ENCODE peak calls at places on chromosomes 6 and 20, in seven cellular contexts. J is esophagus squamous epithelium, P is endothelial cell, Z is fibroblast of mammary gland, O is tibial nerve, W is fibroblast of the aortic adventitia, Q is breast epithelium. A is an unnamed sample.

GRCh38 chr20:59273699-59274380 is 26.6 kb upstream of the EDN3 start:
- DNase-seq in J (no peak), P (no peak), Z (no peak), O (no peak), W (no peak), Q (no peak), A (no peak)

GRCh38 chr6:3915076-3915791 is 66.1 kb downstream of the FAM50B start:
- DNase-seq in J (no peak), P (no peak), Z (no peak), O (no peak), W (no peak), Q (no peak), A (no peak)

GRCh38 chr6:136754820-136755219 is 37.5 kb downstream of the MAP3K5 start:
- DNase-seq in J (no peak), P (no peak), Z (no peak), O (no peak), W (no peak), Q (no peak), A (no peak)

GRCh38 chr20:20720158-20720557 is 7.7 kb upstream of the RALGAPA2 start:
- DNase-seq in J (no peak), P (no peak), Z (no peak), O (no peak), W (no peak), Q (no peak), A (no peak)

GRCh38 chr6:30990422-30991086 is 7.0 kb downstream of the MUC21 start:
- DNase-seq in J (no peak), P (no peak), Z (no peak), O (no peak), W (no peak), Q (no peak), A (no peak)

GRCh38 chr20:24673678-24674570 is 204.5 kb downstream of the SYNDIG1 start:
- DNase-seq in J (no peak), P (no peak), Z (peak), O (no peak), W (peak), Q (peak), A (no peak)

GRCh38 chr6:4010682-4011081 is 68.3 kb downstream of the FAM217A start:
- DNase-seq in J (no peak), P (no peak), Z (no peak), O (no peak), W (no peak), Q (no peak), A (no peak)

GRCh38 chr6:169427856-169428255 is 174.2 kb upstream of the THBS2 start:
- DNase-seq in J (no peak), P (no peak), Z (peak), O (peak), W (peak), Q (no peak), A (no peak)

GRCh38 chr20:19974621-19975435 is 42.3 kb upstream of the NAA20 start:
- DNase-seq in J (no peak), P (no peak), Z (peak), O (peak), W (peak), Q (peak), A (peak)

GRCh38 chr20:19828233-19828632 is 70.2 kb downstream of the RIN2 start:
- DNase-seq in J (no peak), P (no peak), Z (peak), O (no peak), W (no peak), Q (no peak), A (no peak)

GRCh38 chr20:41009960-41010359 is 18.7 kb upstream of the TOP1 start:
- DNase-seq in J (no peak), P (no peak), Z (peak), O (no peak), W (peak), Q (no peak), A (no peak)

GRCh38 chr6:22003219-22003779 is 293.5 kb downstream of the PRL start:
- DNase-seq in J (no peak), P (no peak), Z (no peak), O (no peak), W (peak), Q (no peak), A (no peak)

GRCh38 chr6:24646771-24647170 is 780 bp upstream of the KIAA0319 start:
- DNase-seq in J (no peak), P (no peak), Z (peak), O (no peak), W (no peak), Q (no peak), A (no peak)

GRCh38 chr6:44572346-44572745 is 184.8 kb downstream of the CDC5L start:
- DNase-seq in J (no peak), P (no peak), Z (no peak), O (no peak), W (peak), Q (no peak), A (no peak)

GRCh38 chr6:168996106-168996505 is 257.5 kb downstream of the THBS2 start:
- DNase-seq in J (no peak), P (no peak), Z (no peak), O (no peak), W (no peak), Q (no peak), A (no peak)

GRCh38 chr20:38196016-38196415 is 30.9 kb upstream of the TGM2 start:
- DNase-seq in J (no peak), P (no peak), Z (no peak), O (no peak), W (no peak), Q (no peak), A (no peak)

GRCh38 chr20:14064333-14064732 is 69.0 kb downstream of the MACROD2 start:
- DNase-seq in J (no peak), P (no peak), Z (no peak), O (no peak), W (no peak), Q (no peak), A (no peak)

GRCh38 chr6:157328108-157328692 is 4.9 kb upstream of the TMEM242 start:
- DNase-seq in J (no peak), P (no peak), Z (no peak), O (no peak), W (peak), Q (no peak), A (no peak)

GRCh38 chr20:59033616-59034165 is 1.6 kb upstream of the ATP5F1E start:
- DNase-seq in J (no peak), P (no peak), Z (no peak), O (no peak), W (no peak), Q (no peak), A (no peak)

GRCh38 chr6:149457316-149457884 is 27.4 kb downstream of the ZC3H12D start:
- DNase-seq in J (no peak), P (no peak), Z (no peak), O (no peak), W (no peak), Q (no peak), A (no peak)

GRCh38 chr6:90406142-90406794 is 109.6 kb upstream of the BACH2 start:
- DNase-seq in J (no peak), P (no peak), Z (peak), O (no peak), W (peak), Q (no peak), A (no peak)

GRCh38 chr6:136544326-136544725 is 5.9 kb downstream of the MAP7 start:
- DNase-seq in J (no peak), P (no peak), Z (no peak), O (no peak), W (no peak), Q (no peak), A (no peak)

GRCh38 chr6:150600003-150600301 is 267 bp downstream of the PLEKHG1 start:
- DNase-seq in J (no peak), P (no peak), Z (no peak), O (no peak), W (no peak), Q (no peak), A (no peak)

GRCh38 chr6:94362061-94362864 is 942.9 kb upstream of the EPHA7 start:
- DNase-seq in J (no peak), P (no peak), Z (no peak), O (no peak), W (no peak), Q (no peak), A (no peak)

GRCh38 chr6:43242908-43243648 is at the start of gene TTBK1:
- DNase-seq in J (no peak), P (no peak), Z (no peak), O (no peak), W (no peak), Q (no peak), A (no peak)

GRCh38 chr6:97674802-97675201 is 391.8 kb upstream of the MMS22L start:
- DNase-seq in J (no peak), P (no peak), Z (no peak), O (no peak), W (no peak), Q (no peak), A (no peak)

GRCh38 chr6:108175592-108176279 is 9.9 kb downstream of the NR2E1 start:
- DNase-seq in J (no peak), P (peak), Z (no peak), O (no peak), W (no peak), Q (no peak), A (no peak)
- TF ChIP-seq CTCF in J (peak), P (no peak), Z (no peak), O (no peak), W (no peak), Q (no peak), A (no peak)

GRCh38 chr20:15236812-15237211 is 899.4 kb upstream of the FLRT3 start:
- DNase-seq in J (no peak), P (peak), Z (peak), O (no peak), W (peak), Q (no peak), A (no peak)
- TF ChIP-seq CTCF in J (peak), P (peak), Z (peak), O (no peak), W (peak), Q (no peak), A (no peak)

GRCh38 chr6:13234130-13234529 is 94.2 kb downstream of the TBC1D7 start:
- DNase-seq in J (no peak), P (no peak), Z (no peak), O (no peak), W (no peak), Q (no peak), A (no peak)
- TF ChIP-seq CTCF in J (no peak), P (no peak), Z (no peak), O (no peak), W (no peak), Q (no peak), A (no peak)

DNA sequence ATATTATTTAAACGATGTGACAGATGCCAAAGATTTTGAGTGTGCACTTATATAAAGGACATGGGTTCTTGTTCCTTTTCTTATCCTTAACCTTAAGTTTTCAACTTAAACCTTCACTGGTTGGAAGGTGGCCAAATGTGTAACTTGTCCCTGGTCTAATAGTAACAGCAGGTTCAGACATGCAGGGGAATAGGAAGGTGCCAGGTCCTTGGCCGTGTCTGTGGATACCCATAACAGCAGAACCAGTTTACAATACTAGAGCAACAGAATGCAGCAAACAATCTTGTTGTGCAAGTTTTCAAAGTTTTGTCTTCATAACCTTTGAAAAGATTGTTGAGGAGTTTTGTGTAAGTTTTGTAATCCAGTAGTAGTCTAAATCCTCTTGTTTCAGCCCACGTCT is 4.4 kb downstream of the MYB start:
- DNase-seq in J (no peak), P (no peak), Z (no peak), O (no peak), W (no peak), Q (no peak), A (no peak)
- TF ChIP-seq CTCF in J (no peak), P (no peak), Z (no peak), O (no peak), W (no peak), Q (no peak), A (no peak)

DNA sequence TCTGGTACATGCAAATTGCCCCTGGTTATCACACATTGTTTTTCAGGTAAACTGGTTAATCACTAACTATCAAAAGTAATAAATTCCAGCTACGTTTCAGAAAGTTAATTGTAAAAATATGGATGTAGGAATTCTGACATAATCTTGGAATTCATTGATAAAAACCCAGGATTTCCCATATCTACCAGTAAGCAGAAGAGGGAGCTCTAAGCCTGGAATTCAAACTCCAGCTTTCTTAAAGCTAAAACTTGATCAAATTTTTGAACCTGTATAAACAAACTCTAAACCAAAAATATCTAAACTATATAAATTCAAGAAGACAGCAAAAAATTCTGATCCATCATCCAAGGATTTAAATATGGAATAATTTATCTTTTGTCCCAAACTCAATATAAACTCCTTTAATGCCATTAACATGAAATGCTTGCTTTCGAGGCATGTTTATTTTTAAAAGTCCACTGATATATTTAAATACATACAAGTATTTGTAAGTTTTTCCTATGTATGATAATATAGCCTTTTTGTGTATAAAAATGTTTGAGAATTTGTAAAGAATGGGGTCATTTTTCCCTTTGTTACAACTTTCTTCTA is 91.5 kb upstream of the RNF217 start:
- DNase-seq in J (no peak), P (no peak), Z (peak), O (no peak), W (peak), Q (no peak), A (no peak)
- TF ChIP-seq CTCF in J (peak), P (peak), Z (peak), O (peak), W (peak), Q (no peak), A (no peak)

DNA sequence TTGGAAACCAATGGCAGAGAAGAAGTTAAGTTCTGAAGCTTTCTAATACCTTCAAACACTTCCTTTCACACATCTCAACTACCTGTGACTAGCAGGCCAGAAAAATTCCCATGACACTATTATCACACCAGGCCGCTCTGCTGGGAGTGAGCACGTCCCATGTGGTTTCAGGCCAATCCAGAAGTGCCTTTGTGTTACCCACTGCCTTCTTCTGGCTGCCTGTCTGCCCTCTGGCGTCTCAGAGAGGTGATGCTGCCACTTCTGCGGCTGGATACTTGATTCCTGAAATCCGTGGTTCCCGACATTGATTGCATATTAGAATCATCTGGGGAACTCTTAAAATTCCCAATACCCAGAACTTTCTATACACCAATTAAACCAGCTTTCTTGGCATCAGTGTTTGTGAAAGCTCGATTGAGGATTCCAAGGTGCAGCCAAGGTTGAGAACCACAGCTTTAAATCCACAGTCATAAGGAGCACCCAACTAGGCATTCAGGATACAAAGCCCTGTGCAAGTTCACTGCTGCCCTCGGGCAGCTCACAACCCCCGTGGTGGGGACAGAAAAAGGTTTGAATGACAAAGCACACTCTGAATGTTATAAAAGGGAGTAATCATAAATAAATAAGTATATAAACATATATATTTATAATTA is 65.6 kb downstream of the STMND1 start:
- DNase-seq in J (no peak), P (peak), Z (peak), O (no peak), W (peak), Q (no peak), A (no peak)
- TF ChIP-seq CTCF in J (peak), P (peak), Z (peak), O (peak), W (peak), Q (no peak), A (no peak)

GRCh38 chr20:18431206-18431605 is 35.6 kb downstream of the DZANK1 start:
- DNase-seq in J (no peak), P (no peak), Z (no peak), O (no peak), W (no peak), Q (no peak), A (no peak)
- TF ChIP-seq CTCF in J (no peak), P (no peak), Z (no peak), O (no peak), W (no peak), Q (no peak), A (no peak)

DNA sequence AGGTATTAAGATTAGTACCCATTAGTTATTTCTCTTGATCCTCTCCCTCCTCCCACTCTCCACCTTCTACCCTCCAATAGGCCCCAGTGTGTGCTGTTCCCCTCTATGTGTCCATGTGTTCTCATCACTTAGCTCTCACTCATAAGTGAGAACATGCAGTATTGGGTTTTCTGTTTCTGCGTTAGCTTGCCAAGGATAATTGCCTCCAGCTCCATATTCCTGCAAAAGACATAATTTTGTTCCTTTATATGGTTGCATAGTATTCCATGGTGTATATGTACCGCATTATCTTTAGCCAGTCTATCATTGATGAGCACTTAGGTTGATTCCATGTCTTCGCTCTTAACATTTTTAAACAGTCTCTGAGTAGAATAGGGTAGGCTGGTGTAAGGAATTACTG is 882 bp upstream of the ANKEF1 start:
- DNase-seq in J (no peak), P (no peak), Z (no peak), O (no peak), W (no peak), Q (no peak), A (no peak)
- TF ChIP-seq CTCF in J (no peak), P (no peak), Z (no peak), O (no peak), W (no peak), Q (no peak), A (no peak)